ENCODE peak calls at places on chromosomes 2 and 18, in eight cellular contexts. S, F, N, T, L, U, C and I are unnamed samples.

GRCh38 chr18:44564922-44565321 is 115.8 kb upstream of the SETBP1 start:
- DNase-seq in F (no peak), S (no peak), N (no peak), T (no peak), L (no peak), C (no peak), U (no peak), I (no peak)

GRCh38 chr2:217331577-217332139 is 471.8 kb upstream of the TNP1 start:
- DNase-seq in L (no peak), N (no peak), F (peak), T (no peak), C (no peak), S (no peak), U (no peak), I (no peak)

GRCh38 chr2:134178109-134178877 is 75.6 kb upstream of the MGAT5 start:
- DNase-seq in C (no peak), N (no peak), F (no peak), S (no peak), T (no peak), L (no peak), U (no peak), I (no peak)

GRCh38 chr2:132582360-132582759 is 87.6 kb downstream of the LYPD1 start:
- DNase-seq in L (no peak), S (no peak), F (peak), C (no peak), N (no peak), T (no peak), U (no peak), I (no peak)

GRCh38 chr2:27024188-27024587 is 8.6 kb upstream of the TMEM214 start:
- DNase-seq in T (peak), S (no peak), F (no peak), U (no peak), C (no peak), N (no peak), L (no peak), I (peak)

GRCh38 chr2:98912221-98912851 is 23.7 kb downstream of the CRACDL start:
- DNase-seq in N (peak), U (peak), S (peak), F (peak), T (peak), C (no peak), L (peak), I (no peak)

GRCh38 chr2:167708998-167709397 is 538.4 kb downstream of the STK39 start:
- DNase-seq in L (no peak), F (no peak), N (no peak), C (no peak), S (no peak), T (no peak), U (no peak), I (no peak)

GRCh38 chr2:69521747-69522146 is 84.5 kb upstream of the NFU1 start:
- DNase-seq in C (no peak), N (no peak), F (no peak), S (no peak), U (no peak), L (no peak), T (no peak), I (no peak)

GRCh38 chr2:124883595-124883994 is 858.5 kb downstream of the CNTNAP5 start:
- DNase-seq in T (no peak), L (no peak), S (no peak), C (no peak), U (no peak), N (no peak), F (no peak), I (no peak)

GRCh38 chr2:85662899-85663683 is 4.9 kb downstream of the SFTPB start:
- DNase-seq in C (peak), L (no peak), U (peak), S (peak), F (no peak), N (no peak), T (no peak), I (peak)

GRCh38 chr2:238158018-238158806 is 558 bp upstream of the ERFE start:
- DNase-seq in U (no peak), T (no peak), S (no peak), F (no peak), L (no peak), C (no peak), N (peak), I (no peak)

GRCh38 chr2:12722445-12723316 is 5.9 kb downstream of the TRIB2 start:
- DNase-seq in N (no peak), C (no peak), L (no peak), U (no peak), F (no peak), T (no peak), S (no peak), I (no peak)

GRCh38 chr18:54690198-54690597 is 99.2 kb downstream of the DYNAP start:
- DNase-seq in U (no peak), T (no peak), N (no peak), S (no peak), F (no peak), L (no peak), C (no peak), I (no peak)

GRCh38 chr2:39381653-39382052 is 55.4 kb downstream of the MAP4K3 start:
- DNase-seq in U (no peak), C (no peak), F (no peak), S (no peak), N (no peak), T (no peak), L (no peak), I (no peak)

GRCh38 chr2:150878347-150878746 is 383.3 kb downstream of the RBM43 start:
- DNase-seq in N (no peak), L (no peak), T (no peak), F (no peak), U (no peak), S (peak), C (no peak), I (peak)

GRCh38 chr2:172480301-172481218 is 53.2 kb downstream of the ITGA6 start:
- DNase-seq in C (peak), S (no peak), F (no peak), N (no peak), L (peak), T (peak), U (peak), I (no peak)

GRCh38 chr18:33440011-33440383 is 524 bp downstream of the CCDC178 start:
- DNase-seq in S (no peak), N (peak), F (peak), L (peak), U (no peak), C (peak), T (peak), I (peak)

GRCh38 chr2:46806526-46806925 is 109.1 kb downstream of the MCFD2 start:
- DNase-seq in L (no peak), U (no peak), C (no peak), T (no peak), S (no peak), N (no peak), F (no peak), I (no peak)

GRCh38 chr18:8121091-8121490 is 488.1 kb upstream of the RAB12 start:
- DNase-seq in F (no peak), N (no peak), S (no peak), U (no peak), L (no peak), C (no peak), T (no peak), I (no peak)

GRCh38 chr18:48003426-48004349 is 73.2 kb upstream of the SMAD2 start:
- DNase-seq in C (peak), S (peak), L (no peak), N (no peak), T (no peak), F (peak), U (peak), I (no peak)

GRCh38 chr2:209340522-209340921 is 83.3 kb upstream of the MAP2 start:
- DNase-seq in L (no peak), S (peak), N (no peak), C (no peak), F (no peak), T (no peak), U (no peak), I (no peak)

GRCh38 chr18:75477913-75478312 is 50.4 kb upstream of the SMIM21 start:
- DNase-seq in F (no peak), L (no peak), C (no peak), T (no peak), S (no peak), U (no peak), N (no peak), I (no peak)

GRCh38 chr2:22912398-22912797 is 472.6 kb upstream of the KLHL29 start:
- DNase-seq in F (no peak), S (no peak), U (no peak), N (no peak), L (no peak), T (no peak), C (no peak), I (no peak)

GRCh38 chr2:15914981-15915380 is 25.4 kb upstream of the MYCN start:
- DNase-seq in T (no peak), F (no peak), N (no peak), C (no peak), L (no peak), U (no peak), S (no peak), I (no peak)

GRCh38 chr2:75483878-75484277 is 76.9 kb downstream of the EVA1A start:
- DNase-seq in N (no peak), T (no peak), C (no peak), S (no peak), U (no peak), F (no peak), L (no peak), I (no peak)

GRCh38 chr2:72561621-72562318 is 264.1 kb downstream of the EXOC6B start:
- DNase-seq in L (no peak), S (no peak), N (no peak), T (no peak), C (no peak), F (no peak), U (no peak), I (no peak)

GRCh38 chr18:79559121-79559835 is 120.3 kb upstream of the CTDP1 start:
- DNase-seq in N (peak), F (no peak), T (no peak), L (no peak), C (no peak), S (no peak), U (no peak), I (no peak)

GRCh38 chr18:13726228-13726971 is at the start of the genes FAM210A and RNMT:
- DNase-seq in C (peak), L (peak), S (peak), U (peak), N (peak), F (peak), T (peak), I (peak)
- TF ChIP-seq POLR2A in C (peak), L (peak), S (peak), U (peak), N (peak), F (peak), T (peak), I (peak)

GRCh38 chr2:101253013-101253712 is 477 bp downstream of the CNOT11 start:
- DNase-seq in C (peak), F (peak), T (peak), N (peak), S (no peak), U (peak), L (no peak), I (peak)
- TF ChIP-seq POLR2A in C (no peak), F (peak), T (no peak), N (no peak), S (no peak), U (no peak), L (no peak), I (no peak)

GRCh38 chr2:126674075-126674744 is 18.3 kb downstream of the GYPC start:
- DNase-seq in T (no peak), F (no peak), L (no peak), N (no peak), U (no peak), C (no peak), S (no peak), I (peak)
- TF ChIP-seq POLR2A in T (no peak), F (no peak), L (no peak), N (no peak), U (no peak), C (no peak), S (no peak), I (peak)

DNA sequence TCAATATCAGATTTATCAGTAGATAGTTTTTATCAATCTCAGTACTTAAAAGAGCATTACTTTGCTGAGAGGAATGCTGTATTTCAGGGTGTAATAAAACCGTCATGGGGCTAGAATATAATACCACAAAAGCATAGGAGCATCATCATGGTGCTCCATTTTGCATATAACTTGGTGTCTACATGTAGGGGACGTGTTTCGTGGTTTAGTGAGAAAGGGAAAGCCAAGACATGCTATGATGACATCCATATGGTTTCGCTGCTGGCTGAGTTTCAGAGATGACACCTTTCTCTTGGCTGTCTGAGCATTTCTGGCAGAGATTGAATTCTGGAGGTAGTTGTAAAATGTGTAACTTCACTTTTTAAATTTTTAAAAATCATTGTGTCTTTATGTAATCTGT is 32.4 kb downstream of the WDR43 start:
- DNase-seq in N (no peak), C (no peak), F (no peak), U (no peak), L (no peak), S (no peak), T (no peak), I (no peak)
- TF ChIP-seq POLR2A in N (no peak), C (no peak), F (no peak), U (no peak), L (no peak), S (no peak), T (no peak), I (no peak)

DNA sequence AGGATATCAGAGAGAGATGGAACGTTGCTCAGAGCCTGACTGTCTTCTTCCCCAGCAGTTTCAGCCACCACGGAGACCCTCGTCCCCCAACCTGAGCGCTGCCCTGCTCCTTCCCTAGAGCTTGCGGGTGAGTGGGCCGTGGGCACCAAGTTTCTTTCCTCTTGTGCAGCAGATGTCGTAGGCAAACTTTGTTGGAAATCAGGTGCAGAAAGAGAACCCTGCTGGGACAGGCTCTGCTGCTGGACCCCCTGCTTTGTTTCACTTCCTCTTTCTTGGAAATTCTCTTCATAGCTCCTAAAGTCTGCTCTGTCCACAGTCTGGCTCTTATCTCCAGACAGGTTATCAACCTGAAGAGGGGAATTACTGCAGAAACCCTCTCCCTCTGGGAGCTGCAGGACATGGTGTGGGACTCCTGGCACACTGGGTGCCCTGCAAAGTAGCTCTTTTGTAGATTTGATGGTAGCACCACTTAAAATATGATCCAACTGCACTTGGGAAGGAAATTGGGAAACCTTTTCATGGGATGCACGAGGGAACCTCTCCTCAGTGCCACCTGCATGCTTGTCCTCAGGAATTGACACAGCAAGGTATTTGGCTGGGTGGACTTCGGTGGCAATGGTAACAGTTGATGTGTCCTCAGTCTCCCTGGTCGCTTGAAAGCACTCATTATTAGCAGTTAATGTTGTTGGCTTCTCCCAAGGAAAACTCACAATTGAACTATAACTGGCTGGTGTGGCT is 92.2 kb downstream of the ALPK2 start:
- DNase-seq in S (no peak), N (no peak), T (no peak), F (no peak), L (no peak), U (no peak), C (no peak), I (no peak)
- TF ChIP-seq POLR2A in S (no peak), N (no peak), T (no peak), F (no peak), L (no peak), U (no peak), C (no peak), I (no peak)

DNA sequence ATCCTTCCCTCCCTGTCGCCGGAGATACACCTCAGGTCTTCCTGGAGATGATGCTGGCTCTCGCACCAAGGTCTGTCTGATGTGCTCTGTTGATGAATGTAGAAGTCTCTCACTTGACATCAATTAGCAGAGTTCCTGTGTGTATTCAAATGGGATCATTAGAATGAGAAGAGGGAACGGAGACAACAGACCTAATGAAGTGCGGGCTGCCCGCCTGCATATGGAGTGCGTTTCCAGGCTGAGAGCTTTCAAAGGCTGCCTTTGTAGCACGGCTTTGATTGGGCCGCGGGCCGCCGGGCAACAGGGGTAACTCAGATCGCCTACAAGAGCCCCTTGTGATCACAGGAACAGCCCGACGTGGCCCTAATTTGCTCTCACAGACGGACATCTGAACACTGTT is 313.5 kb downstream of the AGAP1 start:
- DNase-seq in F (no peak), S (no peak), L (no peak), N (no peak), C (no peak), T (no peak), U (no peak), I (no peak)
- TF ChIP-seq POLR2A in F (no peak), S (no peak), L (no peak), N (no peak), C (no peak), T (no peak), U (no peak), I (no peak)

GRCh38 chr2:233300401-233300800 is 7.2 kb upstream of the SAG start:
- DNase-seq in L (no peak), N (no peak), U (no peak), F (no peak), T (no peak), S (no peak), C (no peak), I (no peak)

GRCh38 chr2:233297076-233297475 is 10.5 kb upstream of the SAG start:
- DNase-seq in S (no peak), L (no peak), C (no peak), T (no peak), N (no peak), F (no peak), U (no peak), I (no peak)

GRCh38 chr2:233301248-233301647 is 6.4 kb upstream of the SAG start:
- DNase-seq in U (no peak), T (no peak), L (no peak), S (no peak), F (no peak), C (no peak), N (no peak), I (no peak)

GRCh38 chr2:233290446-233290845 is 17.2 kb upstream of the SAG start:
- DNase-seq in L (no peak), N (no peak), C (no peak), S (no peak), U (no peak), F (no peak), T (no peak), I (no peak)

DNA sequence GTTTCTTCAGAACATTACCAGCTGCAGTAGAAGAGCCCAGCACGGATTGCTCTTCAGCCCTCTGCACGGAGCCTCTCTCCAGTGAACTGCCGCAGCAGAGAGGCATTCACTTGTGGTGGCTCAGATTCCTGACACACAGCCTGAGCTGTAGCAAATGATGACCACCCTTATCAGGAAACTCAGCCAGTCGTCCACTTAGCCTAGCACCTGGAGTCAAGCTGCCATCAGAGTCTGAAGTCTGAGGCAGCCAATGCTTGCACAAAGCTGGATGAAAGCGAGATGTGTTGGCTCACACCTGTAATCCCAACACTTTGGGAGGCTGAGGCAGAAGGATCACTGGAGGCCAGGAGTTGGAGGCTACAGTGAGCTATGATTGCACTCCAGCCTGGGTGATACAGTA is 11.7 kb upstream of the SAG start:
- DNase-seq in S (no peak), T (no peak), C (no peak), F (no peak), N (no peak), U (no peak), L (no peak), I (no peak)
- TF ChIP-seq POLR2A in S (no peak), T (no peak), C (no peak), F (no peak), N (no peak), U (no peak), L (no peak), I (no peak)

GRCh38 chr2:142877265-142877756 is at the start of gene KYNU:
- DNase-seq in C (no peak), L (no peak), S (no peak), U (no peak), T (no peak), N (no peak), F (no peak), I (no peak)
- TF ChIP-seq POLR2A in C (no peak), L (no peak), S (no peak), U (no peak), T (no peak), N (peak), F (no peak), I (no peak)

DNA sequence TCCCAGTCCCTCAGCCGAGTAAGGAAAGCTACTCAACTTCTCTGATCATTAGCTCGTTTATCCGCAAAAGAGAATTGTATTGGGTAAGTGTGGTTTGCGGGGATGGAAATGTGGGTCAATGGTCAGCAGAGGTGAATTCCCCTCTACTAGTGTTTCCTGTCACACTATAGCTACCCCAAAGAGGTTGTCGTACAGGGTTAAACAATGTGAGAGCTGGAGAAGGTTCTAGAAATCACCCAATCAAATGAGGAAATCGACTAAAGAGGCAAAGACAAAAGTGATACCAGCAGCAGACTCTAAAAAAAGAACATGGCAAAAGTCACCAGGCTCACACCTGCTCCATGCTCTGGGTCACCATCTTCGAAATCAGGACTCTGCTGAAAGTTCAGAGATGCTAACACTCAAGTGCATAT is 144.7 kb upstream of the ITGA4 start:
- DNase-seq in U (no peak), S (no peak), L (no peak), C (no peak), N (no peak), F (no peak), T (no peak), I (no peak)
- TF ChIP-seq POLR2A in U (no peak), S (no peak), L (no peak), C (no peak), N (no peak), F (no peak), T (no peak), I (no peak)